ENCODE peak calls at places on chromosomes 2 and 18, in five cellular contexts. Z, F, M, B and O are unnamed samples.

GRCh38 chr2:236167297-236168109 is 683 bp downstream of the GBX2 start:
- DNase-seq in Z (no peak), F (no peak), M (no peak), B (no peak), O (no peak)

GRCh38 chr2:149715005-149715592 is 127.5 kb upstream of the MMADHC start:
- DNase-seq in Z (no peak), F (no peak), M (no peak), B (no peak), O (peak)

GRCh38 chr18:11393486-11393885 is 215.9 kb upstream of the SLC35G4 start:
- DNase-seq in Z (no peak), F (no peak), M (no peak), B (no peak), O (no peak)

GRCh38 chr2:159088906-159089305 is 120.5 kb downstream of the TANC1 start:
- DNase-seq in Z (no peak), F (no peak), M (no peak), B (no peak), O (no peak)

GRCh38 chr2:1613078-1613445 is 131.3 kb downstream of the PXDN start:
- DNase-seq in Z (no peak), F (no peak), M (no peak), B (no peak), O (no peak)

GRCh38 chr18:55998071-55998522 is 410.1 kb upstream of the TCF4 start:
- DNase-seq in Z (no peak), F (no peak), M (no peak), B (no peak), O (no peak)

GRCh38 chr2:134278546-134278945 is 24.7 kb downstream of the MGAT5 start:
- DNase-seq in Z (no peak), F (no peak), M (no peak), B (no peak), O (no peak)

GRCh38 chr2:179031731-179032408 is 18.1 kb downstream of the CCDC141 start:
- DNase-seq in Z (no peak), F (no peak), M (no peak), B (no peak), O (no peak)

GRCh38 chr2:65658871-65659270 is 226.5 kb upstream of the SPRED2 start:
- DNase-seq in Z (no peak), F (no peak), M (no peak), B (no peak), O (no peak)

GRCh38 chr2:30104273-30104672 is 42.5 kb upstream of the YPEL5 start:
- DNase-seq in Z (no peak), F (no peak), M (no peak), B (no peak), O (no peak)

GRCh38 chr2:190119257-190119656 is 56.7 kb upstream of the MSTN start:
- DNase-seq in Z (no peak), F (no peak), M (no peak), B (no peak), O (peak)

GRCh38 chr18:11042247-11042646 is 107.1 kb downstream of the PIEZO2 start:
- DNase-seq in Z (no peak), F (no peak), M (no peak), B (no peak), O (no peak)

GRCh38 chr18:79868811-79869541 is 71.2 kb downstream of the KCNG2 start:
- DNase-seq in Z (no peak), F (peak), M (no peak), B (no peak), O (no peak)

GRCh38 chr2:144515425-144515693 is 4.6 kb downstream of the ZEB2 start:
- DNase-seq in Z (no peak), F (no peak), M (no peak), B (no peak), O (no peak)

GRCh38 chr2:73839653-73840411 is 11.1 kb downstream of the STAMBP start:
- DNase-seq in Z (no peak), F (no peak), M (no peak), B (no peak), O (no peak)

GRCh38 chr2:178761759-178762371 is 45.4 kb downstream of the TTN start:
- DNase-seq in Z (no peak), F (no peak), M (no peak), B (no peak), O (no peak)

GRCh38 chr2:101723366-101724112 is 26.0 kb downstream of the MAP4K4 start:
- DNase-seq in Z (no peak), F (no peak), M (no peak), B (no peak), O (no peak)

GRCh38 chr2:207848545-207848928 is 78.8 kb upstream of the FZD5 start:
- DNase-seq in Z (no peak), F (no peak), M (no peak), B (no peak), O (no peak)

GRCh38 chr2:179556425-179556824 is 291.8 kb upstream of the SESTD1 start:
- DNase-seq in Z (no peak), F (no peak), M (no peak), B (no peak), O (no peak)

GRCh38 chr2:1282552-1282951 is 130.7 kb upstream of the TPO start:
- DNase-seq in Z (no peak), F (no peak), M (no peak), B (no peak), O (no peak)

DNA sequence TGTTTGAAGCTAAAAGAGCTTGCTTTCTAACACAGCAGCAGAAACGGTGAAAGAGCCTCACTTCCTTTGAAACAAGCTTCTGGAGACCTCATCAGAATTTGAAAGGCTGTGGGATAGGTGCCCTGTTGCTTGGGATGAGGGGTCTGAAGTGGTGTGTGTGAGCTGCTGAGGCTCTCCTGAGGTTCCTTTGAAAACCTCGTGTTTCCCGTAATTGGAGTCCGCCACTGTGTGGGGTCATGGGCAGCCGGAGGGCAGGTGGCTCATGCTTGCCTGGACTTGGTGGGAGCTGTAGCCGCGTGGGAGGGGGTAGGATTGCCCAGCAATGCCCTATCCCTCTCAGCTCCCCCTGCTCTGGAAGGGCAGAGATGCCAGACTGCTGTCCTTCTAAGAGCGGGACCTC is 34.4 kb downstream of the CABLES1 start:
- DNase-seq in Z (peak), F (no peak), M (no peak), B (no peak), O (no peak)
- TF ChIP-seq POLR2A in Z (no peak), F (no peak), M (no peak), B (no peak), O (no peak)

GRCh38 chr2:161355985-161356384 is 47.8 kb downstream of the PSMD14 start:
- DNase-seq in Z (no peak), F (no peak), M (no peak), B (no peak), O (no peak)

GRCh38 chr2:161357097-161357496 is 48.9 kb downstream of the PSMD14 start:
- DNase-seq in Z (no peak), F (no peak), M (no peak), B (no peak), O (no peak)

GRCh38 chr2:161354106-161354505 is 45.9 kb downstream of the PSMD14 start:
- DNase-seq in Z (no peak), F (no peak), M (no peak), B (no peak), O (no peak)

GRCh38 chr2:161353543-161353942 is 45.3 kb downstream of the PSMD14 start:
- DNase-seq in Z (no peak), F (no peak), M (no peak), B (no peak), O (no peak)

DNA sequence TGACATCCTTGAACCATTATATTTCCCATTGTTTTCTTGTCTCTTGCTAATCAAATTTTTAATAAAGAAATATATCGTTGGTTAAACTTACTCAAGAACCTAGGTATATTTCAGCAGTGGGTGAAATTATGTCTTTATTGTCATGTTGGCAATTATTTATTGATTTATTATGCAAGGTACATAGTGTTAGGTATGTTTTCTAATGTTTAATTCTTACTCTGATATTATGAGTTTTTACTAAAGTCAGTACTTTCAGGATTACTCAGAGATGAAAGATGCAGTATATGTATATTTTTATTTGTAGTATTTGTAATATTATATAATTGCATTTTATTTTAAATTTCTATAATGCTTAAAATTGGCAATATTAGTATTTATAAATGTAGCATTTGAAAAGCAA is 46.9 kb downstream of the PSMD14 start:
- DNase-seq in Z (no peak), F (no peak), M (no peak), B (no peak), O (no peak)
- TF ChIP-seq POLR2A in Z (no peak), F (no peak), M (no peak), B (no peak), O (no peak)

GRCh38 chr2:38747007-38747424 is 4.1 kb downstream of the SRSF7 start:
- DNase-seq in Z (no peak), F (no peak), M (no peak), B (no peak), O (no peak)
- TF ChIP-seq POLR2A in Z (no peak), F (no peak), M (no peak), B (no peak), O (no peak)

GRCh38 chr2:172084734-172085459 is 410 bp upstream of the DLX1 start:
- DNase-seq in Z (peak), F (no peak), M (peak), B (peak), O (peak)
- TF ChIP-seq POLR2A in Z (no peak), F (peak), M (no peak), B (no peak), O (peak)

GRCh38 chr2:196073521-196073920 is 4.9 kb upstream of the DNAH7 start:
- DNase-seq in Z (no peak), F (no peak), M (no peak), B (no peak), O (no peak)

GRCh38 chr2:196066794-196067382 is 1.7 kb downstream of the DNAH7 start:
- DNase-seq in Z (no peak), F (no peak), M (no peak), B (no peak), O (no peak)

GRCh38 chr2:196063773-196064172 is 4.9 kb downstream of the DNAH7 start:
- DNase-seq in Z (no peak), F (no peak), M (no peak), B (no peak), O (no peak)

DNA sequence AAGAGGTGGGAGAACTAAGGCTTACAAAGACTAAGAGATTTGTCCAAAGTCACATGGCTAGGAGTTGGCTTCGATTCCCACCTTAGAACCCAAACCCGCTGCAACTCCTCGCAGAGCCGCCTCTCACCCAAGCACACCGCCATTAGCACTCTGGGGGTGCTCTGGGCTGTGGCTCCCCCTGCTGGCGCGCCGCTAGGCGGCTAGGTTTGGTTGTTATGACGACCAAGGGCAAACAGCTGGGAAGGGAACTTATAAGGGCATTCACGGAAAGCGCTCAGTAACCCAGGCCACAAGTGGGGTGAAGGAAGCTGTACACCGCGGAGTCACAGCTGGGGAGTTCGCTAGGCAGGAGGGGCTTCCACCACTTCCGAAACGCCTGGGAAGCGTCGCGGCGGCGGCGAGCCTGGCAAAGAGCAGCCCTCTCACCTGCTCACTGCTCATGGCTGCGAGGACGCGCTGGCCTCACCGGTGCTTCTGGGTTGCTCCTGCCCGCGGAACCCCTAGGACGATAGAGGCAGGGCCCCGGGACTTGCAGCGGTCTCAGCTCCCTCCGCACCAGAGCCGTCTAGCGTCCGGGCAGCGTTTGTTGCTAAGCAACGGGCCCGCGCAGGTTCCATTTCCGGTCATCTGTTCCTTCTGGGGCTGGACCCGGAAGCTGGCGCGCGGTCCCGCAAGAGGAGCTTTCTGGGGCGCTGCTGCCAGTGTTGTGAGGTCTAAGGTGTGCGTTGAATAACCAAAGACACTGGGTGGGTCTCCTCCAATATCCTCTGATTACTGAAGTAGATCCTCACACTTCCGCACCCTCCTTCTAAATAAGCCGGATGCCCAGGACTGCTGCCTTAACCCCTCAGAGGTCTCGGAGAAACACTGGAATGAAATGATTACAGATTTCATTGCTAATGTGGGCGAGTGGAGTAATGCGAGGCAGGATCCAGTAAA is at the start of gene DNAH7:
- DNase-seq in Z (peak), F (peak), M (peak), B (peak), O (peak)
- TF ChIP-seq POLR2A in Z (no peak), F (no peak), M (no peak), B (no peak), O (peak)

GRCh38 chr2:181787310-181788048 is 104.1 kb upstream of the ITPRID2 start:
- DNase-seq in Z (no peak), F (no peak), M (no peak), B (no peak), O (no peak)

GRCh38 chr2:181789827-181790448 is 101.6 kb upstream of the ITPRID2 start:
- DNase-seq in Z (no peak), F (no peak), M (no peak), B (no peak), O (no peak)

GRCh38 chr2:181788883-181789555 is 102.5 kb upstream of the ITPRID2 start:
- DNase-seq in Z (no peak), F (no peak), M (no peak), B (no peak), O (no peak)

GRCh38 chr2:181792906-181793305 is 98.6 kb upstream of the ITPRID2 start:
- DNase-seq in Z (no peak), F (no peak), M (no peak), B (no peak), O (no peak)

GRCh38 chr2:181790716-181791649 is 100.5 kb upstream of the ITPRID2 start:
- DNase-seq in Z (no peak), F (no peak), M (no peak), B (no peak), O (peak)
- TF ChIP-seq POLR2A in Z (no peak), F (no peak), M (no peak), B (no peak), O (no peak)

DNA sequence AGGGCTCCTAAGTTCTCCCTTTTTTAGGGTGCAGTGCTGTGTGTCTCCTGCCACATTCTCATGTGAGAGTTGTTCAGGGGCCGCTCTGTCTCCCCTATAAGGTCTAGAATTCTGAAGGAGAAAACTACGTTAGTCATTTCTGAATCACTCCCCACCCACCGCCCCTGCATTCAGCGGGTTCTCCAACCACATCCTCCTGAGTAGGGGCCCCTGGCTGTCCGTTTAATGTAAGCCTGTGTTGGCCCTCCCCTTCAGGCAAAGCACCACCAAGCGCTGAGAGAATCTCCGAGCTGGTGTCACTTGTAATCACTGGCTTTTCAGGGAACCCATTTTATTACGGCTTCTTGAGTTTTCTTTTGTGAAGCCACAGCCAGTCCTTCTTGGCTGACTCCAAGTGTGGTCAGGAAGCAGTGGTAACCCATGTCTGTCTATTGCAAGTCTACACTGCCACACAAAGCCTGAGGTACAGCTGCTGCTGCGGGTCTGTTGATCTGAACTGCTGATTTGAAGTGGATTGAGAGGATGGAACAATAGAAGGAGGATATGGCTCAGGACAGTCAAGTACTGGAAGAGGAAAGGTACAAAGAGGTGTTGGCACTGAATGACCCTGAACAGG is 16.9 kb downstream of the LCT start:
- DNase-seq in Z (no peak), F (no peak), M (no peak), B (no peak), O (peak)
- TF ChIP-seq POLR2A in Z (no peak), F (no peak), M (no peak), B (no peak), O (no peak)

GRCh38 chr2:46284260-46284659 is 12.9 kb upstream of the EPAS1 start:
- DNase-seq in Z (no peak), F (no peak), M (no peak), B (no peak), O (no peak)
- TF ChIP-seq POLR2A in Z (no peak), F (no peak), M (no peak), B (no peak), O (no peak)

GRCh38 chr2:55088400-55088799 is 38.1 kb upstream of the RTN4 start:
- DNase-seq in Z (no peak), F (no peak), M (no peak), B (no peak), O (no peak)
- TF ChIP-seq POLR2A in Z (no peak), F (no peak), M (no peak), B (no peak), O (no peak)